ENCODE peak calls at places on chromosome 5, in five cellular contexts. One of them, this sample, is unnamed.

GRCh38 chr5:60487885-60488425 is 212.0 kb downstream of the DEPDC1B start:
- DNase-seq in IMR-90: no peak
- DNase-seq in GM12878: no peak
- DNase-seq in SK-N-SH: peak; percentile 57
- DNase-seq in K562: no peak
- DNase-seq in this sample: peak; percentile 46

GRCh38 chr5:151775025-151775606 is 3.4 kb downstream of the G3BP1 start:
- DNase-seq in IMR-90: no peak
- DNase-seq in GM12878: no peak
- DNase-seq in SK-N-SH: no peak
- DNase-seq in K562: no peak
- DNase-seq in this sample: no peak

GRCh38 chr5:147483961-147484707 is 25.7 kb downstream of the DPYSL3 start:
- DNase-seq in IMR-90: peak; percentile 96
- DNase-seq in GM12878: no peak
- DNase-seq in SK-N-SH: peak; percentile 73
- DNase-seq in K562: no peak
- DNase-seq in this sample: no peak

GRCh38 chr5:132072508-132072907 is 1.1 kb upstream of the CSF2 start:
- DNase-seq in IMR-90: no peak
- DNase-seq in GM12878: no peak
- DNase-seq in SK-N-SH: no peak
- DNase-seq in K562: no peak
- DNase-seq in this sample: no peak

GRCh38 chr5:131773805-131774204 is 23.0 kb downstream of the FNIP1 start:
- DNase-seq in IMR-90: no peak
- DNase-seq in GM12878: no peak
- DNase-seq in SK-N-SH: no peak
- DNase-seq in K562: no peak
- DNase-seq in this sample: no peak

GRCh38 chr5:16654647-16655334 is 38.0 kb upstream of the RETREG1 start:
- DNase-seq in IMR-90: no peak
- DNase-seq in GM12878: no peak
- DNase-seq in SK-N-SH: no peak
- DNase-seq in K562: no peak
- DNase-seq in this sample: no peak

GRCh38 chr5:18048449-18048848 is 414.2 kb downstream of the TAF11L14 start:
- DNase-seq in IMR-90: no peak
- DNase-seq in GM12878: no peak
- DNase-seq in SK-N-SH: no peak
- DNase-seq in K562: no peak
- DNase-seq in this sample: peak; percentile 18

GRCh38 chr5:179470191-179470590 is 80.2 kb upstream of the RUFY1 start:
- DNase-seq in IMR-90: no peak
- DNase-seq in GM12878: no peak
- DNase-seq in SK-N-SH: no peak
- DNase-seq in K562: no peak
- DNase-seq in this sample: no peak

GRCh38 chr5:156824800-156825199 is 25.3 kb upstream of the PPP1R2B start:
- DNase-seq in IMR-90: peak; percentile 58
- DNase-seq in GM12878: no peak
- DNase-seq in SK-N-SH: peak; percentile 23
- DNase-seq in K562: no peak
- DNase-seq in this sample: peak; percentile 50

GRCh38 chr5:155260798-155261197 is 247.2 kb downstream of the KIF4B start:
- DNase-seq in IMR-90: no peak
- DNase-seq in GM12878: no peak
- DNase-seq in SK-N-SH: peak; percentile 43
- DNase-seq in K562: peak; percentile 4
- DNase-seq in this sample: no peak

GRCh38 chr5:113090336-113091106 is 113.9 kb downstream of the DCP2 start:
- DNase-seq in IMR-90: no peak
- DNase-seq in GM12878: no peak
- DNase-seq in SK-N-SH: peak; percentile 33
- DNase-seq in K562: no peak
- DNase-seq in this sample: no peak

GRCh38 chr5:80793354-80793753 is 138.6 kb upstream of the DHFR start:
- DNase-seq in IMR-90: no peak
- DNase-seq in GM12878: no peak
- DNase-seq in SK-N-SH: no peak
- DNase-seq in K562: no peak
- DNase-seq in this sample: no peak

GRCh38 chr5:72394688-72395087 is 74.5 kb downstream of the PTCD2 start:
- DNase-seq in IMR-90: no peak
- DNase-seq in GM12878: no peak
- DNase-seq in SK-N-SH: no peak
- DNase-seq in K562: peak; percentile 41
- DNase-seq in this sample: no peak

GRCh38 chr5:115736004-115736689 is 80.3 kb downstream of the CDO1 start:
- DNase-seq in IMR-90: no peak
- DNase-seq in GM12878: no peak
- DNase-seq in SK-N-SH: no peak
- DNase-seq in K562: no peak
- DNase-seq in this sample: no peak
- H3K4me1 ChIP-seq in IMR-90: no peaks in the 10 kb centered on the region
- H3K4me1 ChIP-seq in GM12878: no peaks in the 10 kb centered on the region
- H3K4me1 ChIP-seq in SK-N-SH: no peaks in the 10 kb centered on the region
- H3K4me1 ChIP-seq in K562: no peaks in the 10 kb centered on the region
- H3K4me1 ChIP-seq in this sample: no peaks in the 10 kb centered on the region

GRCh38 chr5:109399092-109399759 is 10.5 kb downstream of the PJA2 start:
- DNase-seq in IMR-90: peak; percentile 54
- DNase-seq in GM12878: no peak
- DNase-seq in SK-N-SH: no peak
- DNase-seq in K562: peak; percentile 40
- DNase-seq in this sample: no peak
- TF ChIP-seq RCOR1 in IMR-90: no peak
- TF ChIP-seq RCOR1 in GM12878: no peak
- TF ChIP-seq RCOR1 in SK-N-SH: no peak
- TF ChIP-seq RCOR1 in K562: no peak
- TF ChIP-seq RCOR1 in this sample: no peak

GRCh38 chr5:88813805-88814584 is 69.0 kb downstream of the MEF2C start:
- DNase-seq in IMR-90: no peak
- DNase-seq in GM12878: no peak
- DNase-seq in SK-N-SH: no peak
- DNase-seq in K562: peak; percentile 60
- DNase-seq in this sample: no peak
- H3K4me1 ChIP-seq in IMR-90: no peaks in the 10 kb centered on the region
- H3K4me1 ChIP-seq in GM12878: peaks cover 29% of the 10 kb centered on the region
- H3K4me1 ChIP-seq in SK-N-SH: no peaks in the 10 kb centered on the region
- H3K4me1 ChIP-seq in K562: peaks cover 14% of the 10 kb centered on the region
- H3K4me1 ChIP-seq in this sample: no peaks in the 10 kb centered on the region

GRCh38 chr5:171309526-171310333 is 682 bp downstream of the TLX3 start:
- DNase-seq in IMR-90: no peak
- DNase-seq in GM12878: no peak
- DNase-seq in SK-N-SH: peak; percentile 80
- DNase-seq in K562: no peak
- DNase-seq in this sample: no peak
- TF ChIP-seq RCOR1 in IMR-90: no peak
- TF ChIP-seq RCOR1 in GM12878: no peak
- TF ChIP-seq RCOR1 in SK-N-SH: no peak
- TF ChIP-seq RCOR1 in K562: no peak
- TF ChIP-seq RCOR1 in this sample: no peak

GRCh38 chr5:35783551-35783950 is 73.1 kb upstream of the IL7R start:
- DNase-seq in IMR-90: no peak
- DNase-seq in GM12878: no peak
- DNase-seq in SK-N-SH: no peak
- DNase-seq in K562: no peak
- DNase-seq in this sample: no peak

GRCh38 chr5:35781181-35781580 is 75.5 kb upstream of the IL7R start:
- DNase-seq in IMR-90: peak; percentile 68
- DNase-seq in GM12878: no peak
- DNase-seq in SK-N-SH: no peak
- DNase-seq in K562: no peak
- DNase-seq in this sample: no peak

GRCh38 chr5:35789732-35790461 is 66.8 kb upstream of the IL7R start:
- DNase-seq in IMR-90: no peak
- DNase-seq in GM12878: no peak
- DNase-seq in SK-N-SH: no peak
- DNase-seq in K562: no peak
- DNase-seq in this sample: no peak

GRCh38 chr5:35788724-35789123 is 68.0 kb upstream of the IL7R start:
- DNase-seq in IMR-90: no peak
- DNase-seq in GM12878: no peak
- DNase-seq in SK-N-SH: no peak
- DNase-seq in K562: no peak
- DNase-seq in this sample: no peak

DNA sequence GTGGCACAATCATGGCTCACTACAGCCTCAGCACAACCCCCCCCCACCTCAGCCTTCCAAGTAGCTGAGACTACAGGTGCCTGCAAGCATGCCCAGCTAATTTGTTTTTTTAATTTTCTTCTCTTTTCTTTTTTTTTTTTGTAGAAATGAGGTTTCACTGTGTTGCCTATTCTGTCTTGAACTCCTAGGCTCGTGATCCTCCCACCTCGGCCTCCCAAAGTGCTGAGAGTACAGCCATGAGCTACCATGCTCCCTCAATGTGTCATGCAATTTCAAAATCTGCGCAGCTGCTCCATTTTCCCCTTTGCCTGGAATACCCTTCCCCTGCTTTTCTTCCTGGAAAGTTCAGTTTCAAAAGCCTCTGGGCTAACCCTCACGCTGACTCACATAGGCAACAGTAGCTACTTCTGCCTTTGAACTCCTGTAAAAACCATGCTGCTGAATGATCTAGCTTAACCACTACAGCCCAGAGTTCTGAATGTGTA is 71.0 kb upstream of the IL7R start:
- DNase-seq in IMR-90: no peak
- DNase-seq in GM12878: no peak
- DNase-seq in SK-N-SH: no peak
- DNase-seq in K562: no peak
- DNase-seq in this sample: no peak
- H3K4me1 ChIP-seq in IMR-90: peaks cover 3% of the 10 kb centered on the region
- H3K4me1 ChIP-seq in GM12878: no peaks in the 10 kb centered on the region
- H3K4me1 ChIP-seq in SK-N-SH: peaks cover 5% of the 10 kb centered on the region
- H3K4me1 ChIP-seq in K562: no peaks in the 10 kb centered on the region
- H3K4me1 ChIP-seq in this sample: no peaks in the 10 kb centered on the region